ENCODE peak calls at places on chromosomes 3 and 15, in eight cellular contexts. One of them, this sample, is unnamed.

GRCh38 chr15:88704791-88705768 is 66.3 kb downstream of the ISG20 start:
- DNase-seq in fibroblast of pulmonary artery: peak; percentile 50
- DNase-seq in OCI-LY7: no peak
- DNase-seq in astrocyte of the spinal cord: peak; percentile 33
- DNase-seq in breast epithelium: no peak
- DNase-seq in choroid plexus epithelial cell: peak; percentile 5
- DNase-seq in GM23338: peak; percentile 71
- DNase-seq in neural progenitor cell: peak; percentile 62
- DNase-seq in this sample: peak; percentile 70

GRCh38 chr3:64972793-64973192 is 285.0 kb upstream of the ADAMTS9 start:
- DNase-seq in fibroblast of pulmonary artery: no peak
- DNase-seq in OCI-LY7: no peak
- DNase-seq in astrocyte of the spinal cord: peak; percentile 71
- DNase-seq in breast epithelium: no peak
- DNase-seq in choroid plexus epithelial cell: peak; percentile 38
- DNase-seq in GM23338: no peak
- DNase-seq in neural progenitor cell: no peak
- DNase-seq in this sample: no peak

GRCh38 chr15:68151277-68151676 is 53.9 kb downstream of the CALML4 start:
- DNase-seq in fibroblast of pulmonary artery: no peak
- DNase-seq in OCI-LY7: no peak
- DNase-seq in astrocyte of the spinal cord: peak; percentile 6
- DNase-seq in breast epithelium: no peak
- DNase-seq in choroid plexus epithelial cell: peak; percentile 39
- DNase-seq in GM23338: no peak
- DNase-seq in neural progenitor cell: no peak
- DNase-seq in this sample: no peak

GRCh38 chr3:52860424-52860768 is 25.6 kb upstream of the MUSTN1 start:
- DNase-seq in fibroblast of pulmonary artery: no peak
- DNase-seq in OCI-LY7: no peak
- DNase-seq in astrocyte of the spinal cord: no peak
- DNase-seq in breast epithelium: no peak
- DNase-seq in choroid plexus epithelial cell: peak; percentile 60
- DNase-seq in GM23338: no peak
- DNase-seq in neural progenitor cell: no peak
- DNase-seq in this sample: no peak

GRCh38 chr3:46609074-46609735 is 3.1 kb upstream of the FAM240A start:
- DNase-seq in fibroblast of pulmonary artery: no peak
- DNase-seq in OCI-LY7: no peak
- DNase-seq in astrocyte of the spinal cord: no peak
- DNase-seq in breast epithelium: no peak
- DNase-seq in choroid plexus epithelial cell: no peak
- DNase-seq in GM23338: no peak
- DNase-seq in neural progenitor cell: no peak
- DNase-seq in this sample: peak; percentile 56

GRCh38 chr3:53550005-53550620 is 55.7 kb downstream of the CACNA1D start:
- DNase-seq in fibroblast of pulmonary artery: no peak
- DNase-seq in OCI-LY7: no peak
- DNase-seq in astrocyte of the spinal cord: no peak
- DNase-seq in breast epithelium: no peak
- DNase-seq in choroid plexus epithelial cell: no peak
- DNase-seq in GM23338: no peak
- DNase-seq in neural progenitor cell: no peak
- DNase-seq in this sample: no peak

GRCh38 chr3:57951106-57951882 is 56.9 kb upstream of the FLNB start:
- DNase-seq in fibroblast of pulmonary artery: peak; percentile 87
- DNase-seq in OCI-LY7: no peak
- DNase-seq in astrocyte of the spinal cord: peak; percentile 75
- DNase-seq in breast epithelium: peak; percentile 54
- DNase-seq in choroid plexus epithelial cell: peak; percentile 78
- DNase-seq in GM23338: no peak
- DNase-seq in neural progenitor cell: no peak
- DNase-seq in this sample: peak; percentile 58

GRCh38 chr3:53671192-53672021 is 174.8 kb downstream of the CHDH start:
- DNase-seq in fibroblast of pulmonary artery: no peak
- DNase-seq in OCI-LY7: no peak
- DNase-seq in astrocyte of the spinal cord: no peak
- DNase-seq in breast epithelium: no peak
- DNase-seq in choroid plexus epithelial cell: no peak
- DNase-seq in GM23338: no peak
- DNase-seq in neural progenitor cell: no peak
- DNase-seq in this sample: no peak

GRCh38 chr3:70854108-70854507 is 541.7 kb upstream of the MDFIC2 start:
- DNase-seq in fibroblast of pulmonary artery: no peak
- DNase-seq in OCI-LY7: no peak
- DNase-seq in astrocyte of the spinal cord: peak; percentile 36
- DNase-seq in breast epithelium: no peak
- DNase-seq in choroid plexus epithelial cell: peak; percentile 42
- DNase-seq in GM23338: peak; percentile 26
- DNase-seq in neural progenitor cell: peak; percentile 4
- DNase-seq in this sample: no peak

GRCh38 chr15:39192376-39192775 is 388.5 kb upstream of the THBS1 start:
- DNase-seq in fibroblast of pulmonary artery: no peak
- DNase-seq in OCI-LY7: no peak
- DNase-seq in astrocyte of the spinal cord: peak; percentile 19
- DNase-seq in breast epithelium: no peak
- DNase-seq in choroid plexus epithelial cell: no peak
- DNase-seq in GM23338: no peak
- DNase-seq in neural progenitor cell: no peak
- DNase-seq in this sample: no peak

GRCh38 chr3:11734-12133 is 184.8 kb upstream of the CHL1 start:
- DNase-seq in fibroblast of pulmonary artery: no peak
- DNase-seq in OCI-LY7: no peak
- DNase-seq in astrocyte of the spinal cord: no peak
- DNase-seq in breast epithelium: no peak
- DNase-seq in choroid plexus epithelial cell: no peak
- DNase-seq in GM23338: peak; percentile 51
- DNase-seq in neural progenitor cell: peak; percentile 34
- DNase-seq in this sample: peak; percentile 53

GRCh38 chr3:157594413-157594812 is 91.2 kb upstream of the VEPH1 start:
- DNase-seq in fibroblast of pulmonary artery: peak; percentile 74
- DNase-seq in OCI-LY7: no peak
- DNase-seq in astrocyte of the spinal cord: no peak
- DNase-seq in breast epithelium: no peak
- DNase-seq in choroid plexus epithelial cell: peak; percentile 23
- DNase-seq in GM23338: peak; percentile 45
- DNase-seq in neural progenitor cell: peak; percentile 13
- DNase-seq in this sample: peak; percentile 56

GRCh38 chr3:184808021-184808420 is 3.9 kb upstream of the VPS8 start:
- DNase-seq in fibroblast of pulmonary artery: no peak
- DNase-seq in OCI-LY7: peak; percentile 25
- DNase-seq in astrocyte of the spinal cord: no peak
- DNase-seq in breast epithelium: no peak
- DNase-seq in choroid plexus epithelial cell: no peak
- DNase-seq in GM23338: peak; percentile 84
- DNase-seq in neural progenitor cell: peak; percentile 86
- DNase-seq in this sample: peak; percentile 91

GRCh38 chr3:139117136-139117675 is 72.5 kb upstream of the PRR23C start:
- DNase-seq in fibroblast of pulmonary artery: peak; percentile 27
- DNase-seq in OCI-LY7: no peak
- DNase-seq in astrocyte of the spinal cord: peak; percentile 25
- DNase-seq in breast epithelium: no peak
- DNase-seq in choroid plexus epithelial cell: peak; percentile 69
- DNase-seq in GM23338: no peak
- DNase-seq in neural progenitor cell: no peak
- DNase-seq in this sample: no peak

GRCh38 chr3:97306226-97306625 is 458.3 kb upstream of the ARL6 start:
- DNase-seq in fibroblast of pulmonary artery: no peak
- DNase-seq in OCI-LY7: no peak
- DNase-seq in astrocyte of the spinal cord: no peak
- DNase-seq in breast epithelium: no peak
- DNase-seq in choroid plexus epithelial cell: no peak
- DNase-seq in GM23338: no peak
- DNase-seq in neural progenitor cell: no peak
- DNase-seq in this sample: peak; percentile 55

GRCh38 chr3:161171113-161171512 is 50.0 kb upstream of the NMD3 start:
- DNase-seq in fibroblast of pulmonary artery: peak; percentile 86
- DNase-seq in OCI-LY7: no peak
- DNase-seq in astrocyte of the spinal cord: peak; percentile 87
- DNase-seq in breast epithelium: no peak
- DNase-seq in choroid plexus epithelial cell: peak; percentile 94
- DNase-seq in GM23338: no peak
- DNase-seq in neural progenitor cell: no peak
- DNase-seq in this sample: no peak

GRCh38 chr3:110710605-110711004 is 361.0 kb upstream of the NECTIN3 start:
- DNase-seq in fibroblast of pulmonary artery: no peak
- DNase-seq in OCI-LY7: no peak
- DNase-seq in astrocyte of the spinal cord: no peak
- DNase-seq in breast epithelium: no peak
- DNase-seq in choroid plexus epithelial cell: no peak
- DNase-seq in GM23338: no peak
- DNase-seq in neural progenitor cell: no peak
- DNase-seq in this sample: no peak

GRCh38 chr15:48965972-48966371 is 2.3 kb upstream of the SHC4 start:
- DNase-seq in fibroblast of pulmonary artery: peak; percentile 85
- DNase-seq in OCI-LY7: peak; percentile 18
- DNase-seq in astrocyte of the spinal cord: peak; percentile 51
- DNase-seq in breast epithelium: no peak
- DNase-seq in choroid plexus epithelial cell: peak; percentile 83
- DNase-seq in GM23338: no peak
- DNase-seq in neural progenitor cell: no peak
- DNase-seq in this sample: no peak

GRCh38 chr3:77038468-77038927 is 1.4 kb upstream of the ROBO2 start:
- DNase-seq in fibroblast of pulmonary artery: peak; percentile 88
- DNase-seq in OCI-LY7: no peak
- DNase-seq in astrocyte of the spinal cord: peak; percentile 88
- DNase-seq in breast epithelium: peak; percentile 57
- DNase-seq in choroid plexus epithelial cell: peak; percentile 94
- DNase-seq in GM23338: peak; percentile 95
- DNase-seq in neural progenitor cell: peak; percentile 93
- DNase-seq in this sample: peak; percentile 88

GRCh38 chr15:91919014-91919534 is 65.6 kb downstream of the SLCO3A1 start:
- DNase-seq in fibroblast of pulmonary artery: no peak
- DNase-seq in OCI-LY7: no peak
- DNase-seq in astrocyte of the spinal cord: peak; percentile 18
- DNase-seq in breast epithelium: no peak
- DNase-seq in choroid plexus epithelial cell: no peak
- DNase-seq in GM23338: no peak
- DNase-seq in neural progenitor cell: no peak
- DNase-seq in this sample: no peak

GRCh38 chr3:128321418-128321817 is 145.3 kb downstream of the DNAJB8 start:
- DNase-seq in fibroblast of pulmonary artery: no peak
- DNase-seq in OCI-LY7: no peak
- DNase-seq in astrocyte of the spinal cord: no peak
- DNase-seq in breast epithelium: no peak
- DNase-seq in choroid plexus epithelial cell: no peak
- DNase-seq in GM23338: no peak
- DNase-seq in neural progenitor cell: no peak
- DNase-seq in this sample: no peak

DNA sequence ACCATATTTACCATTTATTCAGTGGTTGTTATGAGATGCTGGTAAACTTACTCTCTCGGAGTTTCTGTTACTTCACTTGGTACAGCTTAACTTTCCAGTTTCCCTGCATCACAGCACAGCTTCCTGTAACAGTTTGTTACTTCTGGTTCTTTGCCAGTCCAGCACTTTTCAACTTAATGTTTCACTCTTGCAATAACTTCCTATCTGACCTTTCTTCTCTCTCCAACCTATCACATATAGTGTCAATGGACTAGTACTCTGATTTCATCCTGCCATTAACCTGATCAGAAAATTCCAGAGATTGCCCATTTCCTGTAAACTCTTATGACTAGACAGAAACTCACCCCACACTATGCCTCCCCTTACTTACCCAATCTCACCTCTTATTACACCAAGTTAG is 3.9 kb upstream of the ATP11B start:
- DNase-seq in fibroblast of pulmonary artery: peak; percentile 31
- DNase-seq in OCI-LY7: peak; percentile 55
- DNase-seq in astrocyte of the spinal cord: no peak
- DNase-seq in breast epithelium: no peak
- DNase-seq in choroid plexus epithelial cell: peak; percentile 56
- DNase-seq in GM23338: no peak
- DNase-seq in neural progenitor cell: no peak
- DNase-seq in this sample: no peak
- H3K4me3 ChIP-seq in fibroblast of pulmonary artery: no peak overlapping the region
- H3K4me3 ChIP-seq in OCI-LY7: peak overlapping the region; percentile 27
- H3K4me3 ChIP-seq in astrocyte of the spinal cord: no peak overlapping the region
- H3K4me3 ChIP-seq in breast epithelium: no peak overlapping the region
- H3K4me3 ChIP-seq in choroid plexus epithelial cell: no peak overlapping the region
- H3K4me3 ChIP-seq in GM23338: no peak overlapping the region
- H3K4me3 ChIP-seq in neural progenitor cell: no peak overlapping the region
- H3K4me3 ChIP-seq in this sample: no peak overlapping the region

GRCh38 chr3:156160653-156161052 is 40.3 kb downstream of the KCNAB1 start:
- DNase-seq in fibroblast of pulmonary artery: no peak
- DNase-seq in OCI-LY7: no peak
- DNase-seq in astrocyte of the spinal cord: peak; percentile 7
- DNase-seq in breast epithelium: no peak
- DNase-seq in choroid plexus epithelial cell: no peak
- DNase-seq in GM23338: no peak
- DNase-seq in neural progenitor cell: no peak
- DNase-seq in this sample: no peak
- H3K4me3 ChIP-seq in fibroblast of pulmonary artery: no peak overlapping the region
- H3K4me3 ChIP-seq in OCI-LY7: no peak overlapping the region
- H3K4me3 ChIP-seq in astrocyte of the spinal cord: no peak overlapping the region
- H3K4me3 ChIP-seq in breast epithelium: no peak overlapping the region
- H3K4me3 ChIP-seq in choroid plexus epithelial cell: no peak overlapping the region
- H3K4me3 ChIP-seq in GM23338: no peak overlapping the region
- H3K4me3 ChIP-seq in neural progenitor cell: no peak overlapping the region
- H3K4me3 ChIP-seq in this sample: no peak overlapping the region

DNA sequence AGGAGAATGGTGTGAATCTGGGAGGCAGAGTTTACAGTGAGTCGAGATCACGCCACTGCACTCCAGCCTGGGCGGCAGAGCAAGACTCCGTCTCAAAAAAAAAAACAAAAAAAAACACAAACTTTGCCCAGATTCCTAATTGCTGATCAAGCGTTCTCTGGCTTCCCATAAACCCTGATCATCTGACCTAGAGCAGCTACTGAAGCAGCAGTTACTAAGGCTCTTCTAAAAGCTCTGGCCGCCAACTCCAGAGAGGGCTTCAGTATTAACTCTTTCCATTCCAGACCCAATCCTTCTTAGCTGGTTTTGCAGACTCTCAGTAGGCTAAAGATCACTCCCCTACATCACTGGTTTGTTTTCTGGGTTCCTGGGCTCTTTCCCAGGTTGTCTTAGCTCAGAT is 201.6 kb downstream of the IGSF11 start:
- DNase-seq in fibroblast of pulmonary artery: no peak
- DNase-seq in OCI-LY7: no peak
- DNase-seq in astrocyte of the spinal cord: no peak
- DNase-seq in breast epithelium: no peak
- DNase-seq in choroid plexus epithelial cell: no peak
- DNase-seq in GM23338: no peak
- DNase-seq in neural progenitor cell: no peak
- DNase-seq in this sample: no peak
- H3K4me3 ChIP-seq in fibroblast of pulmonary artery: no peak overlapping the region
- H3K4me3 ChIP-seq in OCI-LY7: no peak overlapping the region
- H3K4me3 ChIP-seq in astrocyte of the spinal cord: no peak overlapping the region
- H3K4me3 ChIP-seq in breast epithelium: no peak overlapping the region
- H3K4me3 ChIP-seq in choroid plexus epithelial cell: no peak overlapping the region
- H3K4me3 ChIP-seq in GM23338: no peak overlapping the region
- H3K4me3 ChIP-seq in neural progenitor cell: no peak overlapping the region
- H3K4me3 ChIP-seq in this sample: no peak overlapping the region

DNA sequence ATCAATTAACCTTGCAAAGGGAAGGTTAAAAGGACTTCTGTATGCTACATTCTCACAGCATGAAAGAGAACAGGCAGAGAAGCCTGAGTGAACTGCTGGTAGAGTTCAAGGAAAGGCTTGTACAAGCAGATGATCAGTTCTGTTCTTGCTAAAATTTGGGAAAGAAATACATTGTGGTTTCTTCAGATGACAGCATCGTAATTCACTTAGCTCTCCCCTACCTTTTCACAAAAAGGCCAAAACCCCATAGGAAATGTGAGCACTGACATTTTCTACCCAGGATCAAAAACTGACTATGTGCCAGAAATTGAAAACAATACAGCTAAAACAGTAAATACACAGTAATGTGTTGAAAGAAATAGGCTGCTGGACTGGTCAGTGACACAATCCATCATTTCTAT is 216.4 kb downstream of the DPH6 start:
- DNase-seq in fibroblast of pulmonary artery: peak; percentile 24
- DNase-seq in OCI-LY7: no peak
- DNase-seq in astrocyte of the spinal cord: peak; percentile 15
- DNase-seq in breast epithelium: no peak
- DNase-seq in choroid plexus epithelial cell: peak; percentile 88
- DNase-seq in GM23338: no peak
- DNase-seq in neural progenitor cell: no peak
- DNase-seq in this sample: no peak
- H3K4me3 ChIP-seq in fibroblast of pulmonary artery: no peak overlapping the region
- H3K4me3 ChIP-seq in OCI-LY7: no peak overlapping the region
- H3K4me3 ChIP-seq in astrocyte of the spinal cord: no peak overlapping the region
- H3K4me3 ChIP-seq in breast epithelium: no peak overlapping the region
- H3K4me3 ChIP-seq in choroid plexus epithelial cell: no peak overlapping the region
- H3K4me3 ChIP-seq in GM23338: no peak overlapping the region
- H3K4me3 ChIP-seq in neural progenitor cell: no peak overlapping the region
- H3K4me3 ChIP-seq in this sample: no peak overlapping the region